ENCODE peak calls at places on chromosomes 1 and 21, in ten cellular contexts. M is epithelial cell of proximal tubule; I is heart left ventricle; J is fibroblast of the aortic adventitia; K is tibial artery; P is HCT116; E is cardiac muscle cell; D is CD8-positive, alpha-beta memory T cell; H is spleen; Z is kidney epithelial cell. T is an unnamed sample.

GRCh38 chr21:33230518-33231324 is 983 bp downstream of the IFNAR2 start:
- DNase-seq in M (peak; percentile 61), I (peak; percentile 72), J (peak; percentile 62), K (peak; percentile 22), P (no peak), E (peak; percentile 49), D (peak; percentile 65), H (peak; percentile 92), Z (peak; percentile 47), T (peak; percentile 59)

GRCh38 chr21:42627527-42628289 is 25.7 kb upstream of the PDE9A start:
- DNase-seq in M (no peak), I (peak; percentile 58), J (no peak), K (no peak), P (no peak), E (peak; percentile 87), D (no peak), H (peak; percentile 33), Z (no peak), T (no peak)

GRCh38 chr1:149849947-149850360 is 49.4 kb upstream of the BOLA1 start:
- DNase-seq in M (no peak), I (no peak), J (peak; percentile 17), K (no peak), P (no peak), E (peak; percentile 1), D (peak; percentile 36), H (no peak), Z (no peak), T (no peak)

GRCh38 chr1:86913399-86913895 is 479 bp downstream of the SELENOF start:
- DNase-seq in M (no peak), I (no peak), J (peak; percentile 47), K (no peak), P (no peak), E (peak; percentile 49), D (peak; percentile 52), H (peak; percentile 85), Z (no peak), T (peak; percentile 52)

GRCh38 chr1:155202198-155202597 is 5.5 kb downstream of the THBS3 start:
- DNase-seq in M (no peak), I (no peak), J (no peak), K (no peak), P (no peak), E (no peak), D (peak; percentile 43), H (peak; percentile 58), Z (no peak), T (no peak)

GRCh38 chr1:67118191-67118590 is 16.6 kb downstream of the C1orf141 start:
- DNase-seq in M (no peak), I (no peak), J (no peak), K (no peak), P (no peak), E (no peak), D (no peak), H (no peak), Z (no peak), T (no peak)

GRCh38 chr1:28885982-28886730 is 28.2 kb upstream of the EPB41 start:
- DNase-seq in M (no peak), I (no peak), J (no peak), K (no peak), P (no peak), E (no peak), D (no peak), H (no peak), Z (no peak), T (no peak)

GRCh38 chr1:19414490-19414889 is 70.8 kb downstream of the CAPZB start:
- DNase-seq in M (no peak), I (no peak), J (peak; percentile 87), K (peak; percentile 61), P (no peak), E (no peak), D (no peak), H (no peak), Z (no peak), T (no peak)

GRCh38 chr1:203129501-203130231 is 2.1 kb downstream of the ADORA1 start:
- DNase-seq in M (no peak), I (peak; percentile 81), J (no peak), K (no peak), P (no peak), E (no peak), D (peak; percentile 14), H (no peak), Z (no peak), T (no peak)

GRCh38 chr1:203126866-203127671 is 457 bp upstream of the ADORA1 start:
- DNase-seq in M (no peak), I (no peak), J (no peak), K (no peak), P (no peak), E (no peak), D (no peak), H (no peak), Z (no peak), T (peak; percentile 35)

GRCh38 chr1:203130358-203130992 is 2.9 kb downstream of the ADORA1 start:
- DNase-seq in M (no peak), I (peak; percentile 15), J (no peak), K (no peak), P (no peak), E (no peak), D (peak; percentile 6), H (no peak), Z (no peak), T (no peak)

GRCh38 chr1:203127672-203128611 is at the start of gene ADORA1:
- DNase-seq in M (no peak), I (peak; percentile 67), J (peak; percentile 47), K (peak; percentile 58), P (peak; percentile 10), E (peak; percentile 91), D (peak; percentile 9), H (peak; percentile 76), Z (no peak), T (peak; percentile 34)

DNA sequence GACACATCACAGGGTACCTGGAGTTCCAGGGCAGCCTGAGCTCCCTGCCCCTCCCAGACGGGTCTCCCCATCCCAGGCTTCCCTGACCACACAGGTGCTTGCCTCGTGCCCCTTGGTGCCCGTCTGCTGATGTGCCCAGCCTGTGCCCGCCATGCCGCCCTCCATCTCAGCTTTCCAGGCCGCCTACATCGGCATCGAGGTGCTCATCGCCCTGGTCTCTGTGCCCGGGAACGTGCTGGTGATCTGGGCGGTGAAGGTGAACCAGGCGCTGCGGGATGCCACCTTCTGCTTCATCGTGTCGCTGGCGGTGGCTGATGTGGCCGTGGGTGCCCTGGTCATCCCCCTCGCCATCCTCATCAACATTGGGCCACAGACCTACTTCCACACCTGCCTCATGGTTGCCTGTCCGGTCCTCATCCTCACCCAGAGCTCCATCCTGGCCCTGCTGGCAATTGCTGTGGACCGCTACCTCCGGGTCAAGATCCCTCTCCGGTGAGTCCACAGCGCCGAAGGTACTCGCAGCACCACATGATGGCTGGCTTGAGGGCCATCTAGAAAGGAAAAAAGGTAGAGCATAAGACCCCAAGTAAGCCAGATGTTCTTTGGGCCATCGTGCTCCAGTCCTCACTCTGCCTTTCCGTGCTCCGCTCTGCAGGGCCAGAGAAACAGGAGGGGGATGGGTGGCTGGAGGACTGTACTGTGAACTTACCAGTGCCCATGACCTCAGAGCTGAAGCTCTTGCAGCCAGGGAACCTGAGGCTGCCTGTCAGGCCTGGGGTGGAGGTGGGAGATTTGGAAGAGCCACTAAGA is 1.4 kb downstream of the ADORA1 start:
- DNase-seq in M (no peak), I (peak; percentile 24), J (no peak), K (no peak), P (no peak), E (no peak), D (peak; percentile 28), H (no peak), Z (no peak), T (no peak)
- H3K4me3 ChIP-seq in M (peak overlapping the region; percentile 65), I (peak overlapping the region; percentile 36), J (peak overlapping the region; percentile 58), K (no peak overlapping the region), P (peak overlapping the region; percentile 64), E (peak overlapping the region; percentile 34), D (no peak overlapping the region), H (peak overlapping the region; percentile 26), Z (peak overlapping the region; percentile 44), T (no peak overlapping the region)

DNA sequence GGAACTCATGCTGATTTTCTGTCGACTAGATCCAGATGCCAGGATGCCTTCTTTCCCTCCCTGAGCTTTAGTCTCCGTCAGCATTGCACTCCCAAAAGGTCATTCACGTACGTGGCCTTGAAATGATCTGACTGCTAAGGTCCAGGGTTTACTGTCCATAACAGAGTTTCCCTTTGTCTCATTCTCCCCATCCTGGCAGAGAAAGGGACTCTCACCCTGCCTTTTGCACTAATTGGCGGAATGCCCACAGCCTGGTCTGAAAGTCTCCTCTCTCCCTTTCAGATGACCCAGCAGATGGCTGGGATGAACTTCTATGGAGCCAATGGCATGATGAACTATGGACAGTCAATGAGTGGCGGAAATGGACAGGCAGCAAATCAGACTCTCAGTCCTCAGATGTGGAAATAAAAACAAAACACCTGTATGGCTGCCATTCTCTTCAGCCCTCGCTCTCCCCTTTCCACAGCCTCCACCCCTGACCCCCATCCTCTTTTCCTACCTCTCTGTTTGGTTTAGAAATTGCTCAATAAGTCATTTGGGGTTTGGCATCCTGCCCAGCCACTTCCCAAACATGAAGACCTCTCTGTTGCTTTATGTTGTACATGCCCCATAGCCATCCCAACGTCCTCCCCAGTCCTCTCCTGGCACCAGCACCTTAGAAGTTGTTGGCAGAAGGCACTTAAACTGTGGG is 28.4 kb upstream of the ZFP69B start:
- DNase-seq in M (no peak), I (no peak), J (peak; percentile 25), K (peak; percentile 38), P (no peak), E (no peak), D (no peak), H (no peak), Z (no peak), T (peak; percentile 64)
- H3K4me3 ChIP-seq in M (no peak overlapping the region), I (no peak overlapping the region), J (no peak overlapping the region), K (no peak overlapping the region), P (no peak overlapping the region), E (no peak overlapping the region), D (no peak overlapping the region), H (no peak overlapping the region), Z (no peak overlapping the region), T (no peak overlapping the region)

GRCh38 chr1:68293122-68293521 is 60.8 kb upstream of the WLS start:
- DNase-seq in M (no peak), I (no peak), J (no peak), K (no peak), P (no peak), E (no peak), D (no peak), H (no peak), Z (no peak), T (peak; percentile 41)

GRCh38 chr1:68291763-68292384 is 59.6 kb upstream of the WLS start:
- DNase-seq in M (no peak), I (no peak), J (peak; percentile 61), K (no peak), P (no peak), E (no peak), D (no peak), H (no peak), Z (no peak), T (peak; percentile 20)

GRCh38 chr1:68294354-68295066 is 62.2 kb upstream of the WLS start:
- DNase-seq in M (no peak), I (no peak), J (no peak), K (no peak), P (no peak), E (no peak), D (no peak), H (no peak), Z (no peak), T (no peak)

DNA sequence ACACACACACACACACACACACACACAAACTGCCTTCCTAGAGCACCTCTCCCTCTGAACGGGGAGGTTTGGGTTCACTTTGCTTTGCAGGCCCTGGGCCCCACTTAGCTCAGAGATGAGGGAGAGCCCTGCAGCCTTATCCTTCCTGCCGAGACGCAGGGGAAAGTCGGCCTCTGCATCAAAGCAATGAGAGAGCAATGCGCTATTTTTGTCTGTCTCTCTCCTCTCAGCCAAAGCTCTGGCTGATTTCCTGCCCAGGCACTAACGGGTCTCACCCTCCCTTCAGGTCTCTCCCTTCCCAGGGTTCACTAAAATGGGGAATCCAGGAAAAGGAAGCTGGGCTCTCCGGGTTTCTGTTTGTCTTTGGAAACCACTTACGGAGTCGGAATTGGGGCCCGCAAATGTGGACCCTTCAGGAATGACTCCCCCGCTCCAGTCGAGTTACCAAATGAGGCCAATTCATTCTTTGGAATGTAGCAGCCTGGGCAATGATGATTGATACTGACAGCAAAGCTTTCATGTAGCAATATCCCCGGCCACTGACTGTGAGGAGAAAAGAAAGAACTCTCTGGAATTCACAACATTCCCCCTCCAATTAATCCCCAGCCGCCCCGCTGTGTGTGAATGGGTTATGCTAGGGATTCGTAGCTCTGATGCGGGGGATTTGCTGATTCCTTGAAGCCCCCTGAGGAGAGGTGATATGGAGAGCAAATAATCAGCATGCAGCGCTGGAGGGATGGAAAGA is 61.5 kb upstream of the WLS start:
- DNase-seq in M (no peak), I (peak; percentile 31), J (peak; percentile 23), K (no peak), P (no peak), E (peak; percentile 80), D (no peak), H (no peak), Z (no peak), T (peak; percentile 57)
- H3K4me3 ChIP-seq in M (no peak overlapping the region), I (no peak overlapping the region), J (no peak overlapping the region), K (peak overlapping the region; percentile 38), P (no peak overlapping the region), E (no peak overlapping the region), D (no peak overlapping the region), H (no peak overlapping the region), Z (no peak overlapping the region), T (no peak overlapping the region)

GRCh38 chr1:159869607-159870006 is 7.2 kb upstream of the VSIG8 start:
- DNase-seq in M (no peak), I (no peak), J (no peak), K (no peak), P (no peak), E (no peak), D (no peak), H (no peak), Z (no peak), T (no peak)
- H3K4me3 ChIP-seq in M (no peak overlapping the region), I (no peak overlapping the region), J (no peak overlapping the region), K (no peak overlapping the region), P (peak overlapping the region; percentile 24), E (no peak overlapping the region), D (no peak overlapping the region), H (no peak overlapping the region), Z (no peak overlapping the region), T (no peak overlapping the region)

T was measured in cardiac fibroblast.